ENCODE peak calls at places on chromosomes 7 and 10, in seven cellular contexts. Q, H, R, I, M, U and A are unnamed samples.

GRCh38 chr7:102273749-102274712 is 12.6 kb upstream of the SH2B2 start:
- DNase-seq in H (no peak), M (no peak), R (no peak), Q (peak), U (no peak), I (no peak), A (no peak)

GRCh38 chr10:110850099-110850498 is 21.6 kb upstream of the PDCD4 start:
- DNase-seq in I (no peak), M (no peak), U (no peak), H (no peak), Q (no peak), R (no peak), A (no peak)

GRCh38 chr7:95622859-95623258 is 26.5 kb upstream of the PDK4 start:
- DNase-seq in I (no peak), Q (no peak), M (no peak), R (no peak), U (no peak), H (no peak), A (no peak)

GRCh38 chr7:22352812-22353340 is 4.1 kb downstream of the RAPGEF5 start:
- DNase-seq in U (no peak), I (no peak), M (no peak), Q (no peak), H (no peak), R (no peak), A (no peak)

GRCh38 chr10:35640474-35640873 is 1.6 kb downstream of the FZD8 start:
- DNase-seq in H (no peak), Q (peak), I (no peak), R (peak), M (peak), U (peak), A (peak)

GRCh38 chr10:43370671-43371215 is 693 bp upstream of the FXYD4 start:
- DNase-seq in H (no peak), U (no peak), Q (no peak), M (no peak), R (peak), I (no peak), A (no peak)

GRCh38 chr7:54831046-54831643 is 72.1 kb upstream of the SEC61G start:
- DNase-seq in U (no peak), R (no peak), Q (peak), H (no peak), M (no peak), I (no peak), A (no peak)

GRCh38 chr10:51928182-51928581 is 228.8 kb upstream of the CSTF2T start:
- DNase-seq in M (no peak), I (no peak), Q (no peak), U (no peak), H (no peak), R (no peak), A (no peak)

GRCh38 chr7:142767861-142768260 is 2.9 kb upstream of the PRSS2 start:
- DNase-seq in R (no peak), M (no peak), U (no peak), H (no peak), I (no peak), Q (no peak), A (no peak)

GRCh38 chr10:71052708-71053107 is 159.7 kb upstream of the UNC5B start:
- DNase-seq in U (no peak), H (no peak), R (no peak), Q (no peak), I (no peak), M (no peak), A (no peak)

GRCh38 chr10:125038637-125039036 is 96.7 kb downstream of the ZRANB1 start:
- DNase-seq in H (no peak), I (no peak), U (no peak), M (no peak), Q (peak), R (no peak), A (no peak)

GRCh38 chr10:114821915-114822770 is 563 bp downstream of the FHIP2A start:
- DNase-seq in U (peak), H (peak), I (no peak), R (peak), M (peak), Q (peak), A (peak)

GRCh38 chr10:114819313-114819712 is 2.3 kb upstream of the FHIP2A start:
- DNase-seq in M (no peak), Q (no peak), H (no peak), U (no peak), R (no peak), I (no peak), A (no peak)

GRCh38 chr10:114824396-114824795 is 2.8 kb downstream of the FHIP2A start:
- DNase-seq in U (no peak), Q (no peak), I (no peak), H (no peak), R (no peak), M (no peak), A (no peak)

GRCh38 chr10:114822771-114823463 is 1.3 kb downstream of the FHIP2A start:
- DNase-seq in R (no peak), Q (no peak), H (no peak), U (no peak), I (no peak), M (no peak), A (no peak)

GRCh38 chr10:114821293-114821914 is at the start of gene FHIP2A:
- DNase-seq in H (peak), U (peak), M (peak), I (no peak), Q (peak), R (peak), A (peak)
- TF ChIP-seq CTCF in H (peak), U (peak), M (peak), I (peak), Q (peak), R (peak), A (peak)

DNA sequence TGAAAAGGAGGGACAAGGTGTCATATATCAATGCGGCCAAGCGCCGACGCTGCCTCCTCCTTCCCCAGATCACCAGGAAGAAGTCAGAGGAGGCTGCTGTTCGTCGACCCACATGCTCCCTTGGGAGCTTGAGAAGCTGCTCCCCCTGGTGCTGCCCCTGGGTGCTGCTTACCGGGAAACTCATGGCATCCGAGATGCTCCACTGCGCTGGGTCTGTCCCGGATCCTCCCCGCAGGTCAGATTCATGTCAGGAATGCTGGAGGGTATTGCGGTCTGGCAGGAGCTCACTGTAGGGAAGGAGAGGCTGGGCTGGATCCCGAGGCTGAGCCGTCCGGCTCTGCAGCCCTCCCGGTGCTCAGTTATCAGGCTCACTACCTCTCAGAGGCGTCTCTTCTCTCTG is 123.7 kb upstream of the FAM20C start:
- DNase-seq in R (peak), U (no peak), Q (no peak), I (peak), H (no peak), M (no peak), A (no peak)
- TF ChIP-seq CTCF in R (no peak), U (no peak), Q (no peak), I (peak), H (no peak), M (no peak), A (no peak)

GRCh38 chr10:103144086-103144485 is 49.0 kb downstream of the NT5C2 start:
- DNase-seq in I (no peak), Q (no peak), M (no peak), H (no peak), R (no peak), U (no peak), A (no peak)

GRCh38 chr10:103141950-103142349 is 51.1 kb downstream of the NT5C2 start:
- DNase-seq in H (no peak), U (no peak), Q (no peak), M (no peak), I (no peak), R (no peak), A (no peak)

GRCh38 chr10:103145860-103146466 is 47.1 kb downstream of the NT5C2 start:
- DNase-seq in H (no peak), R (no peak), M (no peak), I (peak), Q (peak), U (peak), A (no peak)

GRCh38 chr10:103147645-103148044 is 45.4 kb downstream of the NT5C2 start:
- DNase-seq in Q (no peak), H (no peak), U (no peak), R (no peak), M (no peak), I (no peak), A (no peak)

GRCh38 chr10:103145046-103145445 is 48.0 kb downstream of the NT5C2 start:
- DNase-seq in U (no peak), M (no peak), I (no peak), R (no peak), Q (no peak), H (no peak), A (no peak)
- TF ChIP-seq CTCF in U (no peak), M (no peak), I (no peak), R (no peak), Q (no peak), H (no peak), A (no peak)

DNA sequence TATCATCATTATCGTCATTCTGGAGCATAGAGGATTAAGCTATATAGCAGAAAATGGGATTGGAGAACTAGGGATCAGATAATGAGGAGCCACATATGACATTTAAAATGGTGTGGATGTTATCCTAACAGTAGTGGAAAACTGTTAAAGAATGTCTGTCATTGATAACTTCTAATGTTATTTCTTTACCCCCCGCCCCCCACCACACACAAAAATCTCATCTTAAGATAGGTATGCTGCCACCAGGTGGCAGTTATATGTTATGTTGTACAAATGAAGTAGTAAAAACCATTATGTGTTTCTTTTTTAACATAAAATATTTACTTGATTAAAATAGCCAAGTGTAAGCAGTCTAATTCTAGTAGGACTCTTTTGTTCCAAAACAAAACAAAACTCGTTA is 13.0 kb downstream of the AKAP9 start:
- DNase-seq in I (no peak), M (peak), H (no peak), Q (no peak), U (peak), R (no peak), A (no peak)
- TF ChIP-seq CTCF in I (peak), M (no peak), H (peak), Q (peak), U (peak), R (no peak), A (peak)

GRCh38 chr7:1172666-1173523 is 12.9 kb upstream of the ZFAND2A start:
- DNase-seq in I (no peak), Q (no peak), U (no peak), M (no peak), H (no peak), R (no peak), A (no peak)

GRCh38 chr7:1174881-1175596 is 15.0 kb upstream of the ZFAND2A start:
- DNase-seq in M (no peak), Q (no peak), U (no peak), I (no peak), R (no peak), H (no peak), A (no peak)

GRCh38 chr7:1175967-1176851 is 16.2 kb upstream of the ZFAND2A start:
- DNase-seq in I (no peak), R (peak), H (peak), U (peak), Q (peak), M (peak), A (peak)

GRCh38 chr7:1176891-1177373 is 16.9 kb upstream of the ZFAND2A start:
- DNase-seq in I (no peak), M (peak), R (peak), Q (peak), H (peak), U (peak), A (peak)

GRCh38 chr7:1175597-1175966 is 15.6 kb upstream of the ZFAND2A start:
- DNase-seq in Q (no peak), U (no peak), R (no peak), H (no peak), I (no peak), M (no peak), A (no peak)
- TF ChIP-seq CTCF in Q (no peak), U (no peak), R (no peak), H (no peak), I (no peak), M (no peak), A (no peak)